ENCODE peak calls at places on chromosomes 4 and X, in four cellular contexts. One of them, this sample, is unnamed.
A peak's percentile ranks its signal among the peaks of the same experiment; 100 is the strongest.

GRCh38 chr4:120870279-120870673 is 52.2 kb downstream of the PRDM5 start:
- DNase-seq in ovary: no peak
- DNase-seq in transverse colon: no peak
- DNase-seq in uterus: no peak
- DNase-seq in this sample: no peak

GRCh38 chr4:47374477-47374876 is 89.0 kb downstream of the COMMD8 start:
- DNase-seq in ovary: no peak
- DNase-seq in transverse colon: no peak
- DNase-seq in uterus: no peak
- DNase-seq in this sample: no peak

GRCh38 chr4:118881512-118882146 is 7.0 kb upstream of the SYNPO2 start:
- DNase-seq in ovary: no peak
- DNase-seq in transverse colon: no peak
- DNase-seq in uterus: no peak
- DNase-seq in this sample: no peak

GRCh38 chrX:120561634-120562568 is 1.1 kb upstream of the CUL4B start:
- DNase-seq in ovary: no peak
- DNase-seq in transverse colon: no peak
- DNase-seq in uterus: no peak
- DNase-seq in this sample: no peak

GRCh38 chrX:150543230-150544155 is 24.9 kb upstream of the MTM1 start:
- DNase-seq in ovary: no peak
- DNase-seq in transverse colon: no peak
- DNase-seq in uterus: no peak
- DNase-seq in this sample: no peak

GRCh38 chr4:39961311-39961877 is 16.3 kb downstream of the PDS5A start:
- DNase-seq in ovary: no peak
- DNase-seq in transverse colon: no peak
- DNase-seq in uterus: no peak
- DNase-seq in this sample: no peak

GRCh38 chr4:154503598-154503997 is 12.0 kb upstream of the DCHS2 start:
- DNase-seq in ovary: no peak
- DNase-seq in transverse colon: no peak
- DNase-seq in uterus: no peak
- DNase-seq in this sample: no peak

GRCh38 chr4:137533855-137534254 is 1.6 kb upstream of the PCDH18 start:
- DNase-seq in ovary: no peak
- DNase-seq in transverse colon: no peak
- DNase-seq in uterus: no peak
- DNase-seq in this sample: no peak

GRCh38 chr4:87120411-87121162 is 99.8 kb downstream of the KLHL8 start:
- DNase-seq in ovary: peak; percentile 58
- DNase-seq in transverse colon: peak; percentile 69
- DNase-seq in uterus: peak; percentile 69
- DNase-seq in this sample: peak; percentile 61

GRCh38 chr4:41814565-41814964 is 66.0 kb upstream of the PHOX2B start:
- DNase-seq in ovary: no peak
- DNase-seq in transverse colon: no peak
- DNase-seq in uterus: no peak
- DNase-seq in this sample: no peak

GRCh38 chr4:54657194-54657555 is 582 bp upstream of the KIT start:
- DNase-seq in ovary: no peak
- DNase-seq in transverse colon: no peak
- DNase-seq in uterus: no peak
- DNase-seq in this sample: no peak

GRCh38 chr4:40916880-40917279 is 167.1 kb downstream of the NSUN7 start:
- DNase-seq in ovary: no peak
- DNase-seq in transverse colon: peak; percentile 23
- DNase-seq in uterus: no peak
- DNase-seq in this sample: no peak

GRCh38 chr4:138405439-138405838 is 163.3 kb upstream of the SLC7A11 start:
- DNase-seq in ovary: no peak
- DNase-seq in transverse colon: no peak
- DNase-seq in uterus: no peak
- DNase-seq in this sample: no peak

GRCh38 chr4:89949782-89950387 is 55.2 kb downstream of the MMRN1 start:
- DNase-seq in ovary: no peak
- DNase-seq in transverse colon: no peak
- DNase-seq in uterus: no peak
- DNase-seq in this sample: no peak

GRCh38 chr4:65665951-65666523 is 4.3 kb downstream of the EPHA5 start:
- DNase-seq in ovary: no peak
- DNase-seq in transverse colon: no peak
- DNase-seq in uterus: no peak
- DNase-seq in this sample: no peak

GRCh38 chr4:726235-726787 is 20.7 kb downstream of the PCGF3 start:
- DNase-seq in ovary: no peak
- DNase-seq in transverse colon: no peak
- DNase-seq in uterus: no peak
- DNase-seq in this sample: no peak

GRCh38 chr4:10075158-10075863 is 41.3 kb downstream of the WDR1 start:
- DNase-seq in ovary: no peak
- DNase-seq in transverse colon: no peak
- DNase-seq in uterus: peak; percentile 16
- DNase-seq in this sample: no peak

GRCh38 chrX:129612396-129612795 is 42.4 kb downstream of the APLN start:
- DNase-seq in ovary: no peak
- DNase-seq in transverse colon: no peak
- DNase-seq in uterus: no peak
- DNase-seq in this sample: no peak

GRCh38 chr4:135508006-135508714 is 1306.6 kb upstream of the PABPC4L start:
- DNase-seq in ovary: no peak
- DNase-seq in transverse colon: no peak
- DNase-seq in uterus: no peak
- DNase-seq in this sample: no peak

GRCh38 chrX:82208976-82209375 is 1007.1 kb downstream of the SH3BGRL start:
- DNase-seq in ovary: no peak
- DNase-seq in transverse colon: no peak
- DNase-seq in uterus: no peak
- DNase-seq in this sample: no peak

GRCh38 chr4:39521253-39521908 is 5.9 kb downstream of the UGDH start:
- DNase-seq in ovary: no peak
- DNase-seq in transverse colon: no peak
- DNase-seq in uterus: no peak
- DNase-seq in this sample: no peak

GRCh38 chr4:152937535-152938236 is 1.6 kb downstream of the FHDC1 start:
- DNase-seq in ovary: peak; percentile 49
- DNase-seq in transverse colon: peak; percentile 41
- DNase-seq in uterus: peak; percentile 21
- DNase-seq in this sample: peak; percentile 78
- TF ChIP-seq POLR2A in ovary: no peak
- TF ChIP-seq POLR2A in transverse colon: peak; percentile 48
- TF ChIP-seq POLR2A in uterus: no peak
- TF ChIP-seq POLR2A in this sample: peak; percentile 56

DNA sequence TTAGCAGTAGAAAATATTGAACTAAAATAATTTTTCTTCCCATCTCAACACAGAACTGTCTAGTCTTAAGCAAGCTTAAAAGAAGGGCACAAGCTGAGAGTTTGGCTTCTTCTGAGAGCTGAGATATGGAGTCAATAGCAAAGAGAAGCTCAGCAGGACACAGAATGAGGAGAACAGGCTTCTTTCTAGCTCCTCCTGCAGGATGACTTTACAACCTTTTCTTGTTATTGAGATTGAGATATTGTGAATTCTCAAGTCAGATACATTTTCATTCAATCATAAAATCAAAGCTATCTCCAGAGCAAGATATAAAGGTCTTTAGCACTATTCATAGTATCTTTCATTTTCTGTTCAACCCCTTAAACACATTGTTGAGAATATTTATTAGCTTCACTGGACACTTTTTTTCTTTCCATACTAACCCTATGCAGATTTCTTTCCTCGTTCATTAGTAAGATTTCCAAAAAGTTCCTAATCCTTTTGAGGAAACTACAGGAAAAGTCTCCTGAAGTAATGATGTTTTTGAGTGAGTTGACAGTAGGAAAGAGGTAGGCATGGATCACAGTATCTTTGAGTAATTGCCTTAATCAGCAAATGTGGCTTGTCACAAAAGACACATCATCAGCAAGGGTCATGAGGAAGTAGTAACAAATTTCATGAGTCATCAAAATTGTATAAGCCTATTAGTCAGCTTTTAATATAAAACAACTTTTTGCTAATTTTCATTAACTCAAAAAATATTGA is 17.8 kb upstream of the CXCL3 start:
- DNase-seq in ovary: no peak
- DNase-seq in transverse colon: no peak
- DNase-seq in uterus: no peak
- DNase-seq in this sample: no peak
- TF ChIP-seq CTCF in ovary: no peak
- TF ChIP-seq CTCF in transverse colon: no peak
- TF ChIP-seq CTCF in uterus: no peak
- TF ChIP-seq CTCF in this sample: no peak

DNA sequence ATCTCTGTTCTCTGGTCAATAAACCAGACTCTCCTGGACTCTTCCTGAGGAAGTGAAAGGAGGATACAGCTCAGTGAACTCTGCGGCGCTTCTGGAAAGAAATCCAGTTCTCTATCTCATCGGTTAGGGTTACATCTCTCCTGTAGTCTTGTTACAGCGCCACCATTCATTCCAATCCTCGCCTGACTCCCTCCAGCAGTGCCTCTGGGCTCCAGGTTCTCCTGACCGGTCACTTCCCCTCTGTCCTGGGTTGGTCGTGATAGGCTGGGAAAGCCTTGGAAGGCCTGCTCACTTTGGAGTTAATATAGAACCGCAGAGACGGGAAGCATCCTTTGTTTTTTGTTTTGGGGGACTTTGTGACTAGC is 97.0 kb upstream of the STOX2 start:
- DNase-seq in ovary: no peak
- DNase-seq in transverse colon: no peak
- DNase-seq in uterus: no peak
- DNase-seq in this sample: no peak
- TF ChIP-seq POLR2A in ovary: no peak
- TF ChIP-seq POLR2A in transverse colon: no peak
- TF ChIP-seq POLR2A in uterus: no peak
- TF ChIP-seq POLR2A in this sample: no peak

GRCh38 chr4:1948892-1949436 is 59.8 kb downstream of the NELFA start:
- DNase-seq in ovary: no peak
- DNase-seq in transverse colon: no peak
- DNase-seq in uterus: no peak
- DNase-seq in this sample: no peak
- TF ChIP-seq CTCF in ovary: no peak
- TF ChIP-seq CTCF in transverse colon: no peak
- TF ChIP-seq CTCF in uterus: no peak
- TF ChIP-seq CTCF in this sample: no peak

DNA sequence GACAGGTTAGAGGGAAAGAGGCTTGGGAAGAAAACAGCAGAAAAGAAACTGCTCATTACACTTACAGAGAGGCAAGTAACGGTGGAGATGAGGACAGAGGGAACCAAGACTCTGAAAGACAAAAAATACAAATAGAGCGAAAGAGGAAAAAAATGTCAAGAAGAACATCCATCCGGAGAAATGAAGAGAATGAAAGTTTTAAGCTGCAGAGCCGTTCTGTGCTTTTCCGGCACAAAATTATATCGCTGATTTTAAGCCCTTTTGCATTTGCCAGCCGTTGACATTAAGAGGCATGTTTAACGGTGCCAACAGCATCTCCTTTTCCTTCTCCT is 236 bp downstream of the PCDH10 start:
- DNase-seq in ovary: no peak
- DNase-seq in transverse colon: no peak
- DNase-seq in uterus: no peak
- DNase-seq in this sample: no peak
- TF ChIP-seq POLR2A in ovary: no peak
- TF ChIP-seq POLR2A in transverse colon: no peak
- TF ChIP-seq POLR2A in uterus: no peak
- TF ChIP-seq POLR2A in this sample: no peak

DNA sequence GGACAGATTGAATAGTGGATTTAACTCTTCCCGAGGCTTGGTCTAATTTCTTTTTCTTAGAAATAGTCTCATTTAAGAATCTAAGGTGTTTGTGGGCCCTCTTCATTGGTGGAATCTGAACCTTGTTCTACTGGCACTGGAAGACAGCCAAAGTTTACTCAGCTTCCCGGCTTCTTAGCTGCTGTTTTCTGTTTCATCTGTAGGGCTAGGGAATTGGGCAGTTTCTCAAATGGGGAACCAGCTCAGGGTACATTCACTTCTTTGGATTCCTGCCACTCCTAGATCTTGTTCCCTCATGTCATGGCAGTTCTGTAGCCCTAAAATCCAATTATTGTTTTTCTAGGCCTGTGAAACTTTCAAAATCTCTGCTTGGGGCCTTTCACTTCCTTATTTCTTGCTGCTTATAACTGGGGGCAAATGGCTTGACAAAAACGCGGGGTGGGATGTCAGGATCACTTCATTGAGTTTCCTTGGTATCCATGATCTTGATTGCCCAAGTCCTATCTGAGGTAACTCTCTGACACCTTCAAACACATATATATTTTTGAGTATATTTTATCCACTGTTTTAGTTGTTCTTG is 985.0 kb downstream of the C4orf33 start:
- DNase-seq in ovary: no peak
- DNase-seq in transverse colon: no peak
- DNase-seq in uterus: no peak
- DNase-seq in this sample: no peak
- TF ChIP-seq CTCF in ovary: no peak
- TF ChIP-seq CTCF in transverse colon: no peak
- TF ChIP-seq CTCF in uterus: no peak
- TF ChIP-seq CTCF in this sample: no peak

GRCh38 chr4:77159798-77160197 is 2.8 kb downstream of the CCNG2 start:
- DNase-seq in ovary: no peak
- DNase-seq in transverse colon: no peak
- DNase-seq in uterus: no peak
- DNase-seq in this sample: no peak

GRCh38 chr4:77158487-77158861 is 1.5 kb downstream of the CCNG2 start:
- DNase-seq in ovary: no peak
- DNase-seq in transverse colon: no peak
- DNase-seq in uterus: peak; percentile 35
- DNase-seq in this sample: no peak

GRCh38 chr4:77156533-77156911 is 485 bp upstream of the CCNG2 start:
- DNase-seq in ovary: peak; percentile 93
- DNase-seq in transverse colon: peak; percentile 96
- DNase-seq in uterus: peak; percentile 94
- DNase-seq in this sample: peak; percentile 96

GRCh38 chr4:77156912-77157858 is at the start of gene CCNG2:
- DNase-seq in ovary: peak; percentile 94
- DNase-seq in transverse colon: peak; percentile 88
- DNase-seq in uterus: peak; percentile 87
- DNase-seq in this sample: peak; percentile 89

GRCh38 chr4:77157859-77158486 is 966 bp downstream of the CCNG2 start:
- DNase-seq in ovary: peak; percentile 87
- DNase-seq in transverse colon: peak; percentile 87
- DNase-seq in uterus: peak; percentile 88
- DNase-seq in this sample: peak; percentile 85
- TF ChIP-seq POLR2A in ovary: no peak
- TF ChIP-seq POLR2A in transverse colon: peak; percentile 48
- TF ChIP-seq POLR2A in uterus: peak; percentile 23
- TF ChIP-seq POLR2A in this sample: no peak

GRCh38 chrX:133314297-133314696 is 96.1 kb upstream of the TFDP3 start:
- DNase-seq in ovary: no peak
- DNase-seq in transverse colon: no peak
- DNase-seq in uterus: no peak
- DNase-seq in this sample: no peak
- TF ChIP-seq CTCF in ovary: no peak
- TF ChIP-seq CTCF in transverse colon: no peak
- TF ChIP-seq CTCF in uterus: no peak
- TF ChIP-seq CTCF in this sample: no peak

GRCh38 chrX:38800981-38801845 is at the start of gene MID1IP1:
- DNase-seq in ovary: peak; percentile 91
- DNase-seq in transverse colon: peak; percentile 92
- DNase-seq in uterus: peak; percentile 89
- DNase-seq in this sample: peak; percentile 93
- TF ChIP-seq POLR2A in ovary: peak; percentile 75
- TF ChIP-seq POLR2A in transverse colon: peak; percentile 91
- TF ChIP-seq POLR2A in uterus: peak; percentile 13
- TF ChIP-seq POLR2A in this sample: peak; percentile 69